ENCODE peak calls at places on chromosomes 6 and 20, in five cellular contexts. One of them, this sample, is unnamed.

GRCh38 chr6:161038229-161039003 is 46.8 kb downstream of the MAP3K4 start:
- DNase-seq in GM12878: peak
- DNase-seq in GM23338: no peak
- DNase-seq in HepG2: no peak
- DNase-seq in A549: peak
- DNase-seq in this sample: no peak

GRCh38 chr6:16836186-16836981 is 75.1 kb upstream of the ATXN1 start:
- DNase-seq in HepG2: no peak
- DNase-seq in GM12878: peak
- DNase-seq in A549: no peak
- DNase-seq in GM23338: no peak
- DNase-seq in this sample: no peak

GRCh38 chr20:14148042-14148441 is 152.7 kb downstream of the MACROD2 start:
- DNase-seq in GM23338: no peak
- DNase-seq in GM12878: no peak
- DNase-seq in A549: no peak
- DNase-seq in HepG2: no peak
- DNase-seq in this sample: no peak

GRCh38 chr20:62815066-62815991 is 1.5 kb upstream of the COL9A3 start:
- DNase-seq in GM12878: no peak
- DNase-seq in HepG2: peak
- DNase-seq in A549: no peak
- DNase-seq in GM23338: peak
- DNase-seq in this sample: peak

GRCh38 chr20:25389858-25390537 is 637 bp downstream of the ABHD12 start:
- DNase-seq in GM12878: no peak
- DNase-seq in A549: no peak
- DNase-seq in HepG2: no peak
- DNase-seq in GM23338: peak
- DNase-seq in this sample: peak

GRCh38 chr6:8821921-8822512 is 386.7 kb upstream of the SLC35B3 start:
- DNase-seq in GM23338: no peak
- DNase-seq in GM12878: no peak
- DNase-seq in A549: no peak
- DNase-seq in HepG2: no peak
- DNase-seq in this sample: no peak

GRCh38 chr6:79468587-79468986 is 68.6 kb downstream of the LCA5 start:
- DNase-seq in GM12878: no peak
- DNase-seq in A549: no peak
- DNase-seq in GM23338: no peak
- DNase-seq in HepG2: no peak
- DNase-seq in this sample: no peak

GRCh38 chr20:52438326-52438963 is 246.9 kb upstream of the ZFP64 start:
- DNase-seq in GM23338: peak
- DNase-seq in GM12878: no peak
- DNase-seq in A549: no peak
- DNase-seq in HepG2: no peak
- DNase-seq in this sample: no peak

GRCh38 chr6:85561750-85562357 is 31.8 kb downstream of the SNX14 start:
- DNase-seq in GM12878: no peak
- DNase-seq in HepG2: no peak
- DNase-seq in A549: no peak
- DNase-seq in GM23338: no peak
- DNase-seq in this sample: no peak

GRCh38 chr6:132964101-132964867 is 149.9 kb downstream of the RPS12 start:
- DNase-seq in A549: no peak
- DNase-seq in GM23338: no peak
- DNase-seq in GM12878: no peak
- DNase-seq in HepG2: peak
- DNase-seq in this sample: peak

GRCh38 chr6:139147628-139148027 is 12.7 kb downstream of the HECA start:
- DNase-seq in A549: no peak
- DNase-seq in HepG2: no peak
- DNase-seq in GM23338: no peak
- DNase-seq in GM12878: no peak
- DNase-seq in this sample: no peak

GRCh38 chr6:75204222-75204958 is 1.5 kb downstream of the COL12A1 start:
- DNase-seq in A549: peak
- DNase-seq in HepG2: peak
- DNase-seq in GM12878: no peak
- DNase-seq in GM23338: peak
- DNase-seq in this sample: peak

GRCh38 chr20:62993856-62994494 is 12.8 kb downstream of the BHLHE23 start:
- DNase-seq in GM23338: no peak
- DNase-seq in GM12878: no peak
- DNase-seq in HepG2: no peak
- DNase-seq in A549: no peak
- DNase-seq in this sample: no peak

GRCh38 chr6:91562955-91563354 is 976.1 kb upstream of the MAP3K7 start:
- DNase-seq in GM23338: no peak
- DNase-seq in GM12878: no peak
- DNase-seq in HepG2: no peak
- DNase-seq in A549: no peak
- DNase-seq in this sample: no peak

GRCh38 chr6:151763303-151763702 is 44.2 kb upstream of the ESR1 start:
- DNase-seq in HepG2: peak
- DNase-seq in GM12878: no peak
- DNase-seq in GM23338: peak
- DNase-seq in A549: no peak
- DNase-seq in this sample: peak

GRCh38 chr6:127022297-127022696 is 96.2 kb upstream of the RSPO3 start:
- DNase-seq in GM12878: no peak
- DNase-seq in HepG2: peak
- DNase-seq in A549: no peak
- DNase-seq in GM23338: no peak
- DNase-seq in this sample: no peak

GRCh38 chr20:1484438-1485120 is 6.6 kb downstream of the SIRPB2 start:
- DNase-seq in A549: no peak
- DNase-seq in GM12878: no peak
- DNase-seq in HepG2: no peak
- DNase-seq in GM23338: no peak
- DNase-seq in this sample: no peak

GRCh38 chr6:41970436-41970846 is 28.8 kb upstream of the CCND3 start:
- DNase-seq in GM12878: no peak
- DNase-seq in A549: peak
- DNase-seq in HepG2: no peak
- DNase-seq in GM23338: no peak
- DNase-seq in this sample: no peak

GRCh38 chr6:144304223-144304848 is 19.2 kb downstream of the UTRN start:
- DNase-seq in GM12878: no peak
- DNase-seq in A549: no peak
- DNase-seq in GM23338: no peak
- DNase-seq in HepG2: no peak
- DNase-seq in this sample: no peak

GRCh38 chr6:107246972-107247615 is 131.8 kb upstream of the BEND3 start:
- DNase-seq in GM23338: no peak
- DNase-seq in GM12878: no peak
- DNase-seq in HepG2: no peak
- DNase-seq in A549: no peak
- DNase-seq in this sample: no peak

GRCh38 chr6:150256618-150257272 is 112.1 kb upstream of the IYD start:
- DNase-seq in GM23338: no peak
- DNase-seq in GM12878: no peak
- DNase-seq in HepG2: no peak
- DNase-seq in A549: no peak
- DNase-seq in this sample: no peak

GRCh38 chr20:39800548-39800947 is 838.4 kb downstream of the DHX35 start:
- DNase-seq in A549: peak
- DNase-seq in HepG2: no peak
- DNase-seq in GM12878: peak
- DNase-seq in GM23338: no peak
- DNase-seq in this sample: no peak

GRCh38 chr6:163782436-163783003 is 368.0 kb downstream of the QKI start:
- DNase-seq in A549: no peak
- DNase-seq in GM23338: peak
- DNase-seq in GM12878: peak
- DNase-seq in HepG2: no peak
- DNase-seq in this sample: no peak

GRCh38 chr6:164528539-164528938 is 780.9 kb downstream of the C6orf118 start:
- DNase-seq in HepG2: no peak
- DNase-seq in GM23338: no peak
- DNase-seq in GM12878: no peak
- DNase-seq in A549: no peak
- DNase-seq in this sample: no peak

GRCh38 chr20:62666736-62667529 is 24.6 kb downstream of the SLCO4A1 start:
- DNase-seq in HepG2: peak
- DNase-seq in A549: no peak
- DNase-seq in GM23338: no peak
- DNase-seq in GM12878: no peak
- DNase-seq in this sample: no peak

GRCh38 chr20:4101271-4101670 is 85.9 kb upstream of the RNF24 start:
- DNase-seq in GM23338: no peak
- DNase-seq in A549: no peak
- DNase-seq in HepG2: no peak
- DNase-seq in GM12878: no peak
- DNase-seq in this sample: no peak

DNA sequence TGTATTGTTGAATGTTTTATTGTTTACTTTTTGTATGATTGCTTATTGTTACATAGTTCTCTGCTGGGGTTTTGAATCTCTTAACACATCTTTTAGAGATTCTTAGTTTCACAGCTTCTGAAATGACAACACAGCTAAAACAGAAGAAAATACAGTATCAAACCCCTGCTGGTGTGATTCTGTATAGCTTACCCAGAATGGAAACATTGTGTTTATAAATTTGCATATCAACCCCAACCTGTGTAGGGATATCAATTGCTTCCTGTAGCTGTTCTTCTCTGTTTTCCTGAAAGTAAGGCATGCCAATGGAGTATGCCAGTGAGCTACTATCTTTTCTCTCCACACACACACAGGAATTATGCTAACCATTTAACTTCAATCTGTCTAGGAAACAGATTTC is 64.3 kb upstream of the ID4 start:
- DNase-seq in GM12878: no peak
- DNase-seq in GM23338: peak
- DNase-seq in HepG2: no peak
- DNase-seq in A549: no peak
- DNase-seq in this sample: no peak
- H3K4me2 ChIP-seq in GM12878: no peak
- H3K4me2 ChIP-seq in GM23338: no peak
- H3K4me2 ChIP-seq in HepG2: no peak
- H3K4me2 ChIP-seq in A549: no peak
- H3K4me2 ChIP-seq in this sample: no peak

DNA sequence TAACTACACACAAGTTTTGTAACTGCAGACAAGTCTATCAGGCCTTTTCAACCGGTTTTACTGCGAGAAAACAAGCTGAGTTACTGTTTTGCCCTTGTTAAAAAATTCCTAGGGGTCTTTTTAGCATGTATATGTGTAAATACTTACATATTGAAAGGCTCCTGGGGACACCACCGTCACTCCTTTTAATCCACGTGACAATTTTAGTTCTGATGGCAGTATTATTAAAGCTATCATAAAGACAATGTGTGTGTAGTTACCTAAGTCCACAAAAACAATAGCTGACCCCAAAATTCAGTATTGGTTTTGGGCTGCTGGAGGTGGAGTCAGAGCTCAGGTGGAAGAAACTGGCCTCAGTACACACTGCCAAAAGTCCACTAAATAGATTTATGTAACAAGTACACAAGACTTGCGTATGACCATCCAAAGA is 41.3 kb upstream of the HFE start:
- DNase-seq in HepG2: peak
- DNase-seq in GM23338: no peak
- DNase-seq in A549: no peak
- DNase-seq in GM12878: no peak
- DNase-seq in this sample: no peak
- TF ChIP-seq JUNB in HepG2: no peak
- TF ChIP-seq JUNB in GM23338: no peak
- TF ChIP-seq JUNB in A549: no peak
- TF ChIP-seq JUNB in GM12878: no peak
- TF ChIP-seq JUNB in this sample: no peak

DNA sequence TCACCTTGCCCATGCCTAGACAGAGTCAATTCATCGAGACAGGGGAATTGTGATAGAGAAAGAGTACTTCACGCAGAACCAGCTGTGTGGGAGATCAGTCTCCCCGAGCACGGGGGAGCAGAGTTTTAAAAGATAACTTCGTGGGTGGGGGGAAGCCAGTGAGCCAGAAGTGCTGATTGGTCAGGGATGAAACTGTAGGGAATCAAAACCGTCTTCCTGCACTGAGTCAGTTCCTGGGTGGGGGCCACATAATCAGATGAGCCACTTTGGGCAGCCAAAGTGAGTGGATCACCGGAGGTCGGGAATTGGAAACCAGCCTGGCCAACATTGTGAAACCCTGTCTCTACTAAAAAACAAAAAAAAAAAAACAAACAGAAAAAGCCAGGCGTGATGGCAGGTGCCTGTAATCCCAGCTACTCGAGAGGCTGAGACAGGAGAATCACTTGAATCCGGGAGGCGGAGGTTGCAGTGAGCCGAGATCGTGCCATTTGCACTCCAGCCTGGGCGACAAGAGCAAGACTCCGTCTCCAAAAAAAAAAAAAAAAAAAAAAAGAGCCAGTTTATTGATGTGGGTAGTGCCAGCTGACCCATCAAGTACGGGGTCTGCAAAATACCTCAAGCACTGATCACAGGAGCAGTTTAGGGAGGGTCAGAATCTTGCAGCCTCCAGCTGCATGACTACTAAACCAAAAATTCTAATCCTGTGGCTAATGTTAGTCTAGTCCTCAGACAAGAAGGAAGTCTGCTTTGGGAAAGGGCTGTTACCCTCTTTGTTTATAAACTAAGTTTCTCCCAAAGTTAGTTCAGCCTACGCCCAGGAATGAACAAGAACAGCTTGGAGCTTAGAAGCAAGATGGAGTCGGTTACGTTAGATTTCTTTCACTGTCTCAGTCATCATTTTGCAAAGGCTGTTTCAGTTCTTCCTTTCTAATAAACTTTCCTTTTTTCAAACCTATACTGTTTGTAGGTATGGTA is 3.9 kb upstream of the TRIM39 start:
- DNase-seq in HepG2: no peak
- DNase-seq in GM23338: no peak
- DNase-seq in GM12878: no peak
- DNase-seq in A549: no peak
- DNase-seq in this sample: peak
- H3K4me2 ChIP-seq in HepG2: peak
- H3K4me2 ChIP-seq in GM23338: peak
- H3K4me2 ChIP-seq in GM12878: peak
- H3K4me2 ChIP-seq in A549: peak
- H3K4me2 ChIP-seq in this sample: peak

GRCh38 chr6:89974776-89975175 is 80.5 kb downstream of the GJA10 start:
- DNase-seq in GM23338: no peak
- DNase-seq in GM12878: no peak
- DNase-seq in A549: no peak
- DNase-seq in HepG2: no peak
- DNase-seq in this sample: no peak
- TF ChIP-seq JUNB in GM23338: no peak
- TF ChIP-seq JUNB in GM12878: no peak
- TF ChIP-seq JUNB in A549: no peak
- TF ChIP-seq JUNB in HepG2: no peak
- TF ChIP-seq JUNB in this sample: no peak

This sample was measured in K562.